ENCODE peak calls at places on chromosomes 6 and 20, in five cellular contexts. T is uterus, D is mammary epithelial cell, P is NCI-H187, J is substantia nigra. A is an unnamed sample.

GRCh38 chr6:158002249-158002950 is 20.7 kb downstream of the SYNJ2 start:
- DNase-seq in J (no peak), D (peak), P (no peak), T (no peak), A (no peak)

GRCh38 chr6:107616776-107617175 is 126.9 kb downstream of the SOBP start:
- DNase-seq in T (no peak), D (no peak), P (no peak), J (no peak), A (no peak)

GRCh38 chr6:90095788-90096187 is 200.9 kb downstream of the BACH2 start:
- DNase-seq in J (no peak), D (no peak), P (no peak), T (no peak), A (no peak)

GRCh38 chr20:52410182-52410647 is 218.6 kb upstream of the ZFP64 start:
- DNase-seq in J (no peak), D (no peak), T (peak), P (no peak), A (peak)

GRCh38 chr6:108432792-108433191 is 127.9 kb upstream of the FOXO3 start:
- DNase-seq in P (no peak), T (no peak), J (no peak), D (no peak), A (no peak)

GRCh38 chr6:117505337-117505736 is 22.9 kb downstream of the DCBLD1 start:
- DNase-seq in T (no peak), J (no peak), P (no peak), D (peak), A (no peak)

GRCh38 chr20:22949710-22950109 is 85.4 kb upstream of the SSTR4 start:
- DNase-seq in T (no peak), J (no peak), P (no peak), D (peak), A (no peak)

GRCh38 chr6:38524436-38525145 is 115.1 kb downstream of the BTBD9 start:
- DNase-seq in P (no peak), T (no peak), D (no peak), J (no peak), A (no peak)

GRCh38 chr6:130696806-130697205 is 130.4 kb upstream of the SMLR1 start:
- DNase-seq in D (no peak), T (no peak), J (no peak), P (no peak), A (no peak)

GRCh38 chr6:32192608-32193039 is at the start of gene GPSM3:
- DNase-seq in T (no peak), P (no peak), J (no peak), D (no peak), A (no peak)

GRCh38 chr6:53086302-53086701 is 21.1 kb downstream of the FBXO9 start:
- DNase-seq in D (no peak), T (no peak), J (no peak), P (no peak), A (no peak)

GRCh38 chr20:50724851-50725721 is 6.3 kb upstream of the PARD6B start:
- DNase-seq in P (no peak), J (no peak), T (peak), D (peak), A (peak)

GRCh38 chr6:144335914-144336313 is 50.8 kb downstream of the UTRN start:
- DNase-seq in T (no peak), D (peak), J (no peak), P (no peak), A (no peak)

GRCh38 chr6:6588924-6589696 is 590 bp downstream of the LY86 start:
- DNase-seq in T (no peak), D (no peak), P (no peak), J (no peak), A (no peak)

GRCh38 chr6:47952640-47953039 is 158.4 kb downstream of the PTCHD4 start:
- DNase-seq in D (no peak), T (no peak), P (no peak), J (no peak), A (no peak)

GRCh38 chr6:106194949-106195919 is 109.1 kb downstream of the PRDM1 start:
- DNase-seq in D (peak), T (no peak), P (no peak), J (no peak), A (no peak)

GRCh38 chr20:3783068-3783489 is 1.8 kb upstream of the SPEF1 start:
- DNase-seq in D (no peak), J (no peak), P (no peak), T (no peak), A (no peak)

GRCh38 chr6:104705095-104705707 is 154.5 kb downstream of the HACE1 start:
- DNase-seq in T (no peak), J (no peak), D (peak), P (no peak), A (peak)

GRCh38 chr6:149560736-149561135 is 5.4 kb upstream of the GINM1 start:
- DNase-seq in J (no peak), P (no peak), D (no peak), T (no peak), A (no peak)